ENCODE peak calls at places on chromosomes 13 and 19, in ten cellular contexts. One of them, this sample, is unnamed.

GRCh38 chr13:78326608-78327007 is 276.7 kb downstream of the POU4F1 start:
- DNase-seq in Peyer's patch: no peak
- DNase-seq in HL-60: peak
- DNase-seq in K562: no peak
- DNase-seq in cardiac muscle cell: peak
- DNase-seq in choroid plexus epithelial cell: no peak
- DNase-seq in body of pancreas: no peak
- DNase-seq in AG09309: no peak
- DNase-seq in fibroblast of lung: peak
- DNase-seq in heart right ventricle: no peak
- DNase-seq in this sample: no peak

GRCh38 chr13:83618966-83619365 is 263.3 kb downstream of the SLITRK1 start:
- DNase-seq in K562: no peak
- DNase-seq in cardiac muscle cell: no peak
- DNase-seq in AG09309: peak
- DNase-seq in body of pancreas: no peak
- DNase-seq in heart right ventricle: no peak
- DNase-seq in HL-60: no peak
- DNase-seq in fibroblast of lung: peak
- DNase-seq in Peyer's patch: no peak
- DNase-seq in choroid plexus epithelial cell: peak
- DNase-seq in this sample: peak

GRCh38 chr19:9586764-9587163 is 2.5 kb upstream of the ZNF121 start:
- DNase-seq in choroid plexus epithelial cell: peak
- DNase-seq in body of pancreas: peak
- DNase-seq in cardiac muscle cell: peak
- DNase-seq in heart right ventricle: peak
- DNase-seq in HL-60: peak
- DNase-seq in K562: no peak
- DNase-seq in fibroblast of lung: peak
- DNase-seq in AG09309: no peak
- DNase-seq in Peyer's patch: peak
- DNase-seq in this sample: peak

GRCh38 chr13:100657881-100658315 is 16.7 kb downstream of the TMTC4 start:
- DNase-seq in K562: no peak
- DNase-seq in AG09309: no peak
- DNase-seq in HL-60: no peak
- DNase-seq in fibroblast of lung: no peak
- DNase-seq in cardiac muscle cell: no peak
- DNase-seq in heart right ventricle: no peak
- DNase-seq in body of pancreas: no peak
- DNase-seq in choroid plexus epithelial cell: no peak
- DNase-seq in Peyer's patch: no peak
- DNase-seq in this sample: no peak

GRCh38 chr19:5628470-5628869 is 5.6 kb downstream of the SAFB start:
- DNase-seq in choroid plexus epithelial cell: peak
- DNase-seq in AG09309: peak
- DNase-seq in HL-60: no peak
- DNase-seq in heart right ventricle: no peak
- DNase-seq in body of pancreas: no peak
- DNase-seq in K562: no peak
- DNase-seq in Peyer's patch: no peak
- DNase-seq in fibroblast of lung: peak
- DNase-seq in cardiac muscle cell: no peak
- DNase-seq in this sample: no peak

GRCh38 chr13:90485441-90485840 is 862.0 kb upstream of the MIR17HG start:
- DNase-seq in choroid plexus epithelial cell: peak
- DNase-seq in K562: no peak
- DNase-seq in HL-60: no peak
- DNase-seq in heart right ventricle: no peak
- DNase-seq in AG09309: peak
- DNase-seq in fibroblast of lung: peak
- DNase-seq in cardiac muscle cell: no peak
- DNase-seq in Peyer's patch: no peak
- DNase-seq in body of pancreas: no peak
- DNase-seq in this sample: peak

GRCh38 chr13:79675931-79676658 is 195.1 kb downstream of the NDFIP2 start:
- DNase-seq in HL-60: no peak
- DNase-seq in fibroblast of lung: no peak
- DNase-seq in choroid plexus epithelial cell: no peak
- DNase-seq in K562: no peak
- DNase-seq in cardiac muscle cell: peak
- DNase-seq in Peyer's patch: no peak
- DNase-seq in heart right ventricle: no peak
- DNase-seq in AG09309: no peak
- DNase-seq in body of pancreas: no peak
- DNase-seq in this sample: no peak

GRCh38 chr19:5826531-5827341 is 12.8 kb downstream of the FUT6 start:
- DNase-seq in K562: no peak
- DNase-seq in AG09309: no peak
- DNase-seq in fibroblast of lung: peak
- DNase-seq in HL-60: peak
- DNase-seq in body of pancreas: peak
- DNase-seq in choroid plexus epithelial cell: no peak
- DNase-seq in cardiac muscle cell: peak
- DNase-seq in Peyer's patch: peak
- DNase-seq in heart right ventricle: peak
- DNase-seq in this sample: peak

GRCh38 chr13:32737111-32737571 is 150.9 kb downstream of the PDS5B start:
- DNase-seq in AG09309: no peak
- DNase-seq in fibroblast of lung: peak
- DNase-seq in Peyer's patch: no peak
- DNase-seq in choroid plexus epithelial cell: peak
- DNase-seq in cardiac muscle cell: no peak
- DNase-seq in K562: no peak
- DNase-seq in body of pancreas: no peak
- DNase-seq in heart right ventricle: no peak
- DNase-seq in HL-60: no peak
- DNase-seq in this sample: peak

GRCh38 chr19:7327802-7328201 is 20.9 kb upstream of the ARHGEF18 start:
- DNase-seq in K562: no peak
- DNase-seq in AG09309: no peak
- DNase-seq in cardiac muscle cell: no peak
- DNase-seq in body of pancreas: no peak
- DNase-seq in HL-60: no peak
- DNase-seq in fibroblast of lung: no peak
- DNase-seq in heart right ventricle: no peak
- DNase-seq in choroid plexus epithelial cell: no peak
- DNase-seq in Peyer's patch: no peak
- DNase-seq in this sample: no peak

GRCh38 chr19:7328647-7329046 is 20.1 kb upstream of the ARHGEF18 start:
- DNase-seq in choroid plexus epithelial cell: no peak
- DNase-seq in body of pancreas: no peak
- DNase-seq in K562: no peak
- DNase-seq in fibroblast of lung: no peak
- DNase-seq in Peyer's patch: no peak
- DNase-seq in heart right ventricle: no peak
- DNase-seq in AG09309: no peak
- DNase-seq in HL-60: no peak
- DNase-seq in cardiac muscle cell: no peak
- DNase-seq in this sample: no peak

GRCh38 chr19:7331446-7331845 is 17.3 kb upstream of the ARHGEF18 start:
- DNase-seq in K562: no peak
- DNase-seq in cardiac muscle cell: no peak
- DNase-seq in fibroblast of lung: no peak
- DNase-seq in choroid plexus epithelial cell: no peak
- DNase-seq in Peyer's patch: no peak
- DNase-seq in body of pancreas: no peak
- DNase-seq in AG09309: no peak
- DNase-seq in HL-60: no peak
- DNase-seq in heart right ventricle: no peak
- DNase-seq in this sample: no peak

DNA sequence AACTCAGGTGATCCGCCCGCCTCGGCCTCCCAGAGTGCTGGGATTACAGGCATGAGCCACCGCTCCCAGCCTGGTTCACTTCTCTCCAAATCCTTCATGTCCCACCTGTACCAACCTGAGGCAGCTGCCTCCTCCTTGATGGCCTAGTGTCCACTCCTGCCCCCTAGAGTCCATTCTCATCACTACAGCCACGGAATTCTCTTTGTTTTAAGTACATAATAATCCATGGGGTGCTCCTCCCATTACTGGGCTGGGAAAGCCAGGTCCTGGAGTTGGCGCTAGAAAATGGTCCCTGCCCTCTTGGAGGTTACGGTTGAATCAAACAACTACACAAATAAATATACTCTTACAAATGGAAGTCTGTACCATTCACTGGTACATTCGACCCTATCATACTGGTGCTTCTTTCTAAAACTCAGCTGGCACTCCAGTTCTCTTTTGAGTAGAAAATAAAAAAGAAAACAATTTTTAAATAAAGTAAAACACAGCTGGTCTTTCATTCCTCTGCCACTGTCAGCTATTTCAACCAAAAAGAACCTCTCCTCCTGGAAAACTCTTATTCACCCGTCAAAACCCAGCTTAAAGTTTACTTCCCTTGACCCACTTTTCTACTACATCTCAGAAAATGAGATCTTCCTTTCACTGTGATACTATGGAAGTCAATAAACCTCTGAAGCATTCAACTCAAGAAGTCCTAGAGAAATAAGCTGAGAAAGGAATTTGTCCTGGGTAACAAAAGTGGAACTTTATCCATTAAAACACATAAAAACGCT is 22.4 kb upstream of the ARHGEF18 start:
- DNase-seq in K562: peak
- DNase-seq in body of pancreas: no peak
- DNase-seq in fibroblast of lung: peak
- DNase-seq in heart right ventricle: no peak
- DNase-seq in choroid plexus epithelial cell: peak
- DNase-seq in HL-60: peak
- DNase-seq in Peyer's patch: no peak
- DNase-seq in AG09309: no peak
- DNase-seq in cardiac muscle cell: no peak
- DNase-seq in this sample: peak
- TF ChIP-seq CTCF in K562: peak
- TF ChIP-seq CTCF in body of pancreas: peak
- TF ChIP-seq CTCF in fibroblast of lung: peak
- TF ChIP-seq CTCF in heart right ventricle: peak
- TF ChIP-seq CTCF in choroid plexus epithelial cell: peak
- TF ChIP-seq CTCF in HL-60: peak
- TF ChIP-seq CTCF in Peyer's patch: peak
- TF ChIP-seq CTCF in AG09309: peak
- TF ChIP-seq CTCF in cardiac muscle cell: peak
- TF ChIP-seq CTCF in this sample: peak

DNA sequence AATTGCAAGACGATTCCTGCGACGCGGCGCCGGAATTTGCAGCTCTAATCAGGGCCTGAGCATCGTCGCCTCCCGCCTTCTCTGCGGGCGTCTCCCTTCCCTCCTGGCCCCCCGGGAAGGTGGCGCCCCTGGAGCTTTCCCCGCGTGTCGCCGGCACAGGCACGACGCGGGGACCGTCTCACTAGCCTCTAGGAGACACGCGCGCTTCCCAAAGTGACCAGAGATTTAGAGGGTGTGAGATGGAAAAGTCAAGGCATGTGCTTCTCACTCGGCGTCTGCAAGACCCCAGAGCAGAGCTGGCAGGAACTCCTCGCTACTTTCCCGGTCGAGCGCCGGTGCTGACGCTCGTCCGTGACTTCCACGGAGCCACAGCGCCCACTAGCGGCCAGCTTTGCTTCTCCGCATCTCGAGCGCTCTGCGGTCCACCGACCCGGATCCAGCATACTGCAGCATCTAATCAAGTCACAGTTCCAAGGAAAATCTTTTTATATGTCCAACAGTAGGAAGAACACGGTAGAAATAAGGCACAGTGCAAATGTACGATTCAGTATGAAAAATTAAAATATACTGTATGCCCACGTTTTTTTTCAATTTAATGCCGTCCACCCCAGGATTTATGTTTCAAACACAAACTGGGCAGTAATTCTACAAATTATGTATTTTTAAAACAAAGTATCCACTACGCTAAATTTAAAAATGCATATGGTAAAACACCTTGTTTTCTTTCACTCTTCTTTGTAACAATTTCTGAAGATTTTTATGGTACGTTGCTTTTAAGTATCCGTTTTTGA is 977 bp upstream of the EFNB2 start:
- DNase-seq in body of pancreas: peak
- DNase-seq in cardiac muscle cell: peak
- DNase-seq in heart right ventricle: peak
- DNase-seq in fibroblast of lung: peak
- DNase-seq in HL-60: peak
- DNase-seq in choroid plexus epithelial cell: peak
- DNase-seq in K562: peak
- DNase-seq in Peyer's patch: peak
- DNase-seq in AG09309: no peak
- DNase-seq in this sample: peak
- H3K4me3 ChIP-seq in body of pancreas: peak
- H3K4me3 ChIP-seq in cardiac muscle cell: peak
- H3K4me3 ChIP-seq in heart right ventricle: peak
- H3K4me3 ChIP-seq in fibroblast of lung: peak
- H3K4me3 ChIP-seq in HL-60: peak
- H3K4me3 ChIP-seq in choroid plexus epithelial cell: peak
- H3K4me3 ChIP-seq in K562: peak
- H3K4me3 ChIP-seq in Peyer's patch: peak
- H3K4me3 ChIP-seq in AG09309: peak
- H3K4me3 ChIP-seq in this sample: peak

GRCh38 chr19:49456351-49456750 is 3.3 kb downstream of the ALDH16A1 start:
- DNase-seq in body of pancreas: no peak
- DNase-seq in fibroblast of lung: no peak
- DNase-seq in cardiac muscle cell: no peak
- DNase-seq in K562: no peak
- DNase-seq in choroid plexus epithelial cell: no peak
- DNase-seq in AG09309: no peak
- DNase-seq in Peyer's patch: no peak
- DNase-seq in HL-60: no peak
- DNase-seq in heart right ventricle: no peak
- DNase-seq in this sample: peak
- TF ChIP-seq CTCF in body of pancreas: no peak
- TF ChIP-seq CTCF in fibroblast of lung: no peak
- TF ChIP-seq CTCF in cardiac muscle cell: no peak
- TF ChIP-seq CTCF in K562: no peak
- TF ChIP-seq CTCF in choroid plexus epithelial cell: no peak
- TF ChIP-seq CTCF in AG09309: no peak
- TF ChIP-seq CTCF in Peyer's patch: no peak
- TF ChIP-seq CTCF in HL-60: no peak
- TF ChIP-seq CTCF in heart right ventricle: no peak
- TF ChIP-seq CTCF in this sample: no peak

DNA sequence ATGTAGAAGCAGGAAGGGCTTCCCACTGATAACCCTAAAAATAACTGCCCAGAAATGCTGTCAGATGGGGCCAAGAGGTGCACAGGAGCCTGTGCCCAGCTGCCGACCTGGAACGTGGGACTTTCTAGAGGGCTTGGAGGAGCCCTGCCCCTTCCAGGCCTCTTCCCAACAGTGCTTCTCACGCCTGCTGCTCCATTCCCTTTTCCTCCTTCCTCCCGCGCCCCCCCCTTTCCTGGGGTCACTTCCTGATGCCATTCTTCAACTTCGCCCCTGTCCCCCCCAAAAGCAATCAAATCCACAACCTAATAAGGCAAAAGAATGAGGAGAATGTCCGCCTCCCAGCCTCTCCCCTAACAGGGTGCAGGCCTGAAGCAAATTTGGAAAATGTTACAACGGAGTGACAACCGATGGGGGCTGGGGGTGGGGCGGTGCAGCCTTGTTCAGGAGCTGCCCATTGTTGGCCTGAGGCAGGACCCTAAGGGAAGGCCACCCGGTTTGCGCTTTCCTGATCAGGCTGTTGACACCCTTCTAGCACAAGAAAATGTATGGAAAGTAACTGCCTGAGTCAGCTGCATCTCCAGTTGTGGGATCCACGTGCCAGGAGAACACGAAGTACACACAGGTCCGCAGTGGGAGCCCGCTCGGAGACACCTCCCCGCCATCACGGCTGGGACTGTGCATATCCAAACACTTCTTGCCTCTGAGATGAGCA is 18.7 kb downstream of the ACTN4 start:
- DNase-seq in cardiac muscle cell: peak
- DNase-seq in heart right ventricle: peak
- DNase-seq in body of pancreas: peak
- DNase-seq in HL-60: no peak
- DNase-seq in choroid plexus epithelial cell: no peak
- DNase-seq in Peyer's patch: no peak
- DNase-seq in K562: no peak
- DNase-seq in AG09309: no peak
- DNase-seq in fibroblast of lung: peak
- DNase-seq in this sample: peak
- H3K4me3 ChIP-seq in cardiac muscle cell: no peak
- H3K4me3 ChIP-seq in heart right ventricle: no peak
- H3K4me3 ChIP-seq in body of pancreas: no peak
- H3K4me3 ChIP-seq in HL-60: no peak
- H3K4me3 ChIP-seq in choroid plexus epithelial cell: no peak
- H3K4me3 ChIP-seq in Peyer's patch: no peak
- H3K4me3 ChIP-seq in K562: no peak
- H3K4me3 ChIP-seq in AG09309: no peak
- H3K4me3 ChIP-seq in fibroblast of lung: no peak
- H3K4me3 ChIP-seq in this sample: no peak

This sample was measured in cardiac fibroblast.